ENCODE peak calls at places on chromosome 6, in four cellular contexts. One of them, this sample, is unnamed.

GRCh38 chr6:123803862-123804681 is at the start of gene NKAIN2:
- DNase-seq in mesendoderm: peak; percentile 66
- DNase-seq in neuronal stem cell: peak; percentile 57
- DNase-seq in H1: no peak
- DNase-seq in this sample: peak; percentile 78

GRCh38 chr6:43708857-43709653 is 21.5 kb upstream of the MRPS18A start:
- DNase-seq in H1: no peak
- DNase-seq in neuronal stem cell: no peak
- DNase-seq in mesendoderm: no peak
- DNase-seq in this sample: no peak

GRCh38 chr6:19723533-19723932 is 113.6 kb upstream of the ID4 start:
- DNase-seq in neuronal stem cell: no peak
- DNase-seq in H1: no peak
- DNase-seq in mesendoderm: peak; percentile 46
- DNase-seq in this sample: no peak

GRCh38 chr6:2909718-2910117 is 6.6 kb upstream of the SERPINB9 start:
- DNase-seq in neuronal stem cell: no peak
- DNase-seq in mesendoderm: no peak
- DNase-seq in H1: no peak
- DNase-seq in this sample: peak; percentile 24

GRCh38 chr6:95087394-95088097 is 489.8 kb upstream of the MANEA start:
- DNase-seq in H1: no peak
- DNase-seq in neuronal stem cell: no peak
- DNase-seq in mesendoderm: no peak
- DNase-seq in this sample: no peak

GRCh38 chr6:28948782-28949486 is 25.1 kb upstream of the TRIM27 start:
- DNase-seq in mesendoderm: no peak
- DNase-seq in H1: no peak
- DNase-seq in neuronal stem cell: no peak
- DNase-seq in this sample: no peak

GRCh38 chr6:111193156-111193555 is 105.9 kb downstream of the SLC16A10 start:
- DNase-seq in neuronal stem cell: no peak
- DNase-seq in H1: no peak
- DNase-seq in mesendoderm: no peak
- DNase-seq in this sample: no peak

GRCh38 chr6:158377866-158378265 is 65.6 kb downstream of the TULP4 start:
- DNase-seq in neuronal stem cell: no peak
- DNase-seq in H1: no peak
- DNase-seq in mesendoderm: peak; percentile 23
- DNase-seq in this sample: no peak

GRCh38 chr6:16625319-16626240 is 135.7 kb downstream of the ATXN1 start:
- DNase-seq in H1: no peak
- DNase-seq in mesendoderm: no peak
- DNase-seq in neuronal stem cell: no peak
- DNase-seq in this sample: no peak

GRCh38 chr6:22582806-22583205 is 13.4 kb downstream of the HDGFL1 start:
- DNase-seq in neuronal stem cell: no peak
- DNase-seq in H1: no peak
- DNase-seq in mesendoderm: no peak
- DNase-seq in this sample: no peak

GRCh38 chr6:20317430-20317829 is 84.2 kb upstream of the E2F3 start:
- DNase-seq in H1: no peak
- DNase-seq in neuronal stem cell: no peak
- DNase-seq in mesendoderm: no peak
- DNase-seq in this sample: no peak

GRCh38 chr6:137522399-137522798 is 28.2 kb upstream of the OLIG3 start:
- DNase-seq in mesendoderm: no peak
- DNase-seq in H1: no peak
- DNase-seq in neuronal stem cell: no peak
- DNase-seq in this sample: no peak

GRCh38 chr6:170553686-170554085 is 483 bp upstream of the TBP start:
- DNase-seq in mesendoderm: no peak
- DNase-seq in neuronal stem cell: no peak
- DNase-seq in H1: no peak
- DNase-seq in this sample: no peak

GRCh38 chr6:113997106-113997505 is 26.2 kb upstream of the HDAC2 start:
- DNase-seq in H1: no peak
- DNase-seq in neuronal stem cell: no peak
- DNase-seq in mesendoderm: no peak
- DNase-seq in this sample: no peak

GRCh38 chr6:95991906-95992305 is 23.9 kb upstream of the FUT9 start:
- DNase-seq in H1: no peak
- DNase-seq in mesendoderm: no peak
- DNase-seq in neuronal stem cell: no peak
- DNase-seq in this sample: no peak

GRCh38 chr6:85078071-85078470 is 313.7 kb upstream of the TBX18 start:
- DNase-seq in H1: no peak
- DNase-seq in neuronal stem cell: no peak
- DNase-seq in mesendoderm: peak; percentile 15
- DNase-seq in this sample: no peak

GRCh38 chr6:156774872-156775405 is 2.2 kb upstream of the ARID1B start:
- DNase-seq in mesendoderm: peak; percentile 62
- DNase-seq in H1: no peak
- DNase-seq in neuronal stem cell: no peak
- DNase-seq in this sample: no peak

GRCh38 chr6:128567029-128567428 is 46.6 kb upstream of the PTPRK start:
- DNase-seq in H1: no peak
- DNase-seq in mesendoderm: no peak
- DNase-seq in neuronal stem cell: no peak
- DNase-seq in this sample: no peak

GRCh38 chr6:169251822-169252804 is 1.5 kb downstream of the THBS2 start:
- DNase-seq in neuronal stem cell: no peak
- DNase-seq in H1: no peak
- DNase-seq in mesendoderm: peak; percentile 42
- DNase-seq in this sample: peak; percentile 57

GRCh38 chr6:160073272-160073671 is 48.3 kb upstream of the SLC22A1 start:
- DNase-seq in neuronal stem cell: no peak
- DNase-seq in mesendoderm: no peak
- DNase-seq in H1: no peak
- DNase-seq in this sample: no peak

GRCh38 chr6:42441661-42442081 is 10.1 kb downstream of the TRERF1 start:
- DNase-seq in neuronal stem cell: peak; percentile 62
- DNase-seq in mesendoderm: peak; percentile 88
- DNase-seq in H1: no peak
- DNase-seq in this sample: peak; percentile 68

GRCh38 chr6:17086469-17086868 is 15.4 kb upstream of the STMND1 start:
- DNase-seq in neuronal stem cell: no peak
- DNase-seq in mesendoderm: peak; percentile 68
- DNase-seq in H1: no peak
- DNase-seq in this sample: peak; percentile 45

GRCh38 chr6:4728949-4729348 is 47.3 kb upstream of the CDYL start:
- DNase-seq in mesendoderm: no peak
- DNase-seq in neuronal stem cell: no peak
- DNase-seq in H1: no peak
- DNase-seq in this sample: no peak

GRCh38 chr6:29742191-29742590 is 19.0 kb downstream of the HLA-F start:
- DNase-seq in neuronal stem cell: no peak
- DNase-seq in mesendoderm: no peak
- DNase-seq in H1: no peak
- DNase-seq in this sample: no peak

GRCh38 chr6:121520337-121521163 is 85.1 kb downstream of the GJA1 start:
- DNase-seq in mesendoderm: peak; percentile 91
- DNase-seq in neuronal stem cell: no peak
- DNase-seq in H1: peak; percentile 34
- DNase-seq in this sample: no peak

GRCh38 chr6:1485678-1486077 is 96.3 kb downstream of the FOXF2 start:
- DNase-seq in H1: no peak
- DNase-seq in neuronal stem cell: no peak
- DNase-seq in mesendoderm: no peak
- DNase-seq in this sample: no peak

GRCh38 chr6:45658396-45658795 is 280.7 kb upstream of the SUPT3H start:
- DNase-seq in mesendoderm: no peak
- DNase-seq in neuronal stem cell: no peak
- DNase-seq in H1: no peak
- DNase-seq in this sample: no peak

GRCh38 chr6:56241106-56241812 is 6.1 kb downstream of the COL21A1 start:
- DNase-seq in neuronal stem cell: no peak
- DNase-seq in mesendoderm: no peak
- DNase-seq in H1: no peak
- DNase-seq in this sample: no peak

GRCh38 chr6:15596241-15596896 is 66.5 kb downstream of the DTNBP1 start:
- DNase-seq in H1: no peak
- DNase-seq in neuronal stem cell: no peak
- DNase-seq in mesendoderm: peak; percentile 11
- DNase-seq in this sample: no peak
- H3K27ac ChIP-seq in H1: no peak overlapping the region
- H3K27ac ChIP-seq in neuronal stem cell: no peak overlapping the region
- H3K27ac ChIP-seq in mesendoderm: no peak overlapping the region
- H3K27ac ChIP-seq in this sample: no peak overlapping the region

DNA sequence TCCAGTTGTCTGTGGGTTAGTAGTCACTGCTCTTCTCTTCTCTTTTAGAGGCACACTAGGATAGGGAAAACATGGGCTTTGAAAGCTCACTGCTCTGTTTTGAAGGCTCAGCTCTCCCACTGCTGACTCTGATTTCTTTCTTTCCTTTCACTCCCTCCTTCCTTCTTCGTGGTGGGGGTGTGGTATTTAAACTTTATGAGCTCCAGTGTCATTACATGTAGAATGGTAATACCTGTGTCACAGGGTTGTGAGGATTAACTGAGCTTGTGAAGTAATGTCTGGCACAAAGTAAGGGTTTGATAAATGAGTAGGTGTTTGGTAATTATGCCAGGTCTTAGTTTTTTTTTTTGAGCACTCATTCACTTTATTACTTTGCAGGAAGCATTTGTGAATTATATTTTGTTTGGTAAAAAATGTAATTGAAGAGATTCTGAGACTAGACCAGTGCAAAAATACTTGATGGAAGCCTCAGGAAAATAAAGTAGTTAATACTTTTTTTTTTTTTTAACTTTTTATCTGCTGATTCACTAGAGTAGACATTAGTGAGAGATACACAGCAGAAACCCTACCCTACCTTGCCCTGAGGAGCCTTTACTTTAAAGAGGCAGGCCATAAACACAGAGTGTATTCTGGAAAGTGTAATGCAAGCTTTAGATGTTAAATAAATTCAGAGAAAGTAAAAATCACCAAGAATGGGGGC is 17.3 kb downstream of the SMAP1 start:
- DNase-seq in mesendoderm: no peak
- DNase-seq in H1: no peak
- DNase-seq in neuronal stem cell: no peak
- DNase-seq in this sample: no peak
- H3K9ac ChIP-seq in mesendoderm: no peak overlapping the region
- H3K9ac ChIP-seq in H1: no peak overlapping the region
- H3K9ac ChIP-seq in neuronal stem cell: no peak overlapping the region
- H3K9ac ChIP-seq in this sample: no peak overlapping the region

DNA sequence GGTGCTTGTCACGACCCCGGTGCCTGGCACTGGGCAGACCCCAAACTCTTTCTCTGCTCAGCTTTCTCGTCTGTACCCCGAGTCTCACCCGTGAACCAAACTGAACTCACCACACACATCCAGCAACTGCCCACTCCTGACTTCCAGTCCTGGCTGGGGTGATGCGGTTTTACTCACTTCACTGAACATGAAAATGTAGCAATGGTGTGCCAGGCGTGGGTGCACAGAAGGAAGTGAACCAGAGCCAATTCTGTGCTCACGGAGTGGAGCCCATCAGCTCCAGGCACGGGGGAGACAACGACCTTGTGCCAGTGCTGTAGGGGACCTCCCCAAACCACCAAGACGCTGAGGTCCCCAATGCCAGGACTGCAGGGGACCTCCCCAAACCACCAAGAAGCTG is 78.7 kb upstream of the AFDN start:
- DNase-seq in neuronal stem cell: no peak
- DNase-seq in H1: no peak
- DNase-seq in mesendoderm: no peak
- DNase-seq in this sample: no peak
- H3K4ac ChIP-seq in neuronal stem cell: no peak overlapping the region
- H3K4ac ChIP-seq in H1: no peak overlapping the region
- H3K4ac ChIP-seq in mesendoderm: no peak overlapping the region
- H3K4ac ChIP-seq in this sample: no peak overlapping the region

GRCh38 chr6:82118150-82118562 is 129.4 kb downstream of the IBTK start:
- DNase-seq in H1: no peak
- DNase-seq in mesendoderm: no peak
- DNase-seq in neuronal stem cell: no peak
- DNase-seq in this sample: no peak
- H3K27ac ChIP-seq in H1: no peak overlapping the region
- H3K27ac ChIP-seq in mesendoderm: no peak overlapping the region
- H3K27ac ChIP-seq in neuronal stem cell: no peak overlapping the region
- H3K27ac ChIP-seq in this sample: no peak overlapping the region

GRCh38 chr6:31092769-31093505 is 19.4 kb downstream of the C6orf15 start:
- DNase-seq in mesendoderm: no peak
- DNase-seq in neuronal stem cell: no peak
- DNase-seq in H1: no peak
- DNase-seq in this sample: no peak
- H3K9ac ChIP-seq in mesendoderm: no peak overlapping the region
- H3K9ac ChIP-seq in neuronal stem cell: no peak overlapping the region
- H3K9ac ChIP-seq in H1: no peak overlapping the region
- H3K9ac ChIP-seq in this sample: no peak overlapping the region

GRCh38 chr6:31740397-31741223 is 805 bp downstream of the MSH5 start:
- DNase-seq in H1: no peak
- DNase-seq in neuronal stem cell: no peak
- DNase-seq in mesendoderm: no peak
- DNase-seq in this sample: no peak
- H3K4ac ChIP-seq in H1: peak overlapping the region; percentile 40
- H3K4ac ChIP-seq in neuronal stem cell: peak overlapping the region; percentile 80
- H3K4ac ChIP-seq in mesendoderm: peak overlapping the region; percentile 95
- H3K4ac ChIP-seq in this sample: peak overlapping the region; percentile 99

GRCh38 chr6:144364727-144365126 is 79.6 kb downstream of the UTRN start:
- DNase-seq in H1: no peak
- DNase-seq in neuronal stem cell: no peak
- DNase-seq in mesendoderm: peak; percentile 93
- DNase-seq in this sample: no peak
- H3K27ac ChIP-seq in H1: no peak overlapping the region
- H3K27ac ChIP-seq in neuronal stem cell: no peak overlapping the region
- H3K27ac ChIP-seq in mesendoderm: no peak overlapping the region
- H3K27ac ChIP-seq in this sample: no peak overlapping the region

GRCh38 chr6:165571721-165572132 is 91.3 kb downstream of the PDE10A start:
- DNase-seq in mesendoderm: no peak
- DNase-seq in H1: no peak
- DNase-seq in neuronal stem cell: no peak
- DNase-seq in this sample: no peak
- H3K9ac ChIP-seq in mesendoderm: peak overlapping the region; percentile 43
- H3K9ac ChIP-seq in H1: no peak overlapping the region
- H3K9ac ChIP-seq in neuronal stem cell: no peak overlapping the region
- H3K9ac ChIP-seq in this sample: no peak overlapping the region